ENCODE peak calls at places on chromosome X, in eight cellular contexts. One of them, this sample, is unnamed.

GRCh38 chrX:119187298-119187697 is 48.8 kb upstream of the PGRMC1 start:
- DNase-seq in left ventricle myocardium inferior: no peak
- DNase-seq in thoracic aorta: no peak
- DNase-seq in lower leg skin: no peak
- DNase-seq in thyroid gland: no peak
- DNase-seq in kidney: no peak
- DNase-seq in choroid plexus epithelial cell: no peak
- DNase-seq in CD4-positive, alpha-beta T cell: no peak
- DNase-seq in this sample: no peak

GRCh38 chrX:134603806-134604700 is 54.2 kb downstream of the PLAC1 start:
- DNase-seq in CD4-positive, alpha-beta T cell: no peak
- DNase-seq in thyroid gland: no peak
- DNase-seq in left ventricle myocardium inferior: no peak
- DNase-seq in thoracic aorta: no peak
- DNase-seq in choroid plexus epithelial cell: peak; percentile 83
- DNase-seq in lower leg skin: peak; percentile 23
- DNase-seq in kidney: no peak
- DNase-seq in this sample: no peak

GRCh38 chrX:2500681-2501151 is at the start of the genes DHRSX and ZBED1:
- DNase-seq in thoracic aorta: no peak
- DNase-seq in left ventricle myocardium inferior: peak; percentile 54
- DNase-seq in thyroid gland: peak; percentile 33
- DNase-seq in kidney: peak; percentile 84
- DNase-seq in choroid plexus epithelial cell: no peak
- DNase-seq in CD4-positive, alpha-beta T cell: peak; percentile 36
- DNase-seq in lower leg skin: no peak
- DNase-seq in this sample: no peak

GRCh38 chrX:45849261-45849660 is 648.6 kb upstream of the DIPK2B start:
- DNase-seq in thoracic aorta: no peak
- DNase-seq in kidney: no peak
- DNase-seq in thyroid gland: no peak
- DNase-seq in CD4-positive, alpha-beta T cell: no peak
- DNase-seq in choroid plexus epithelial cell: peak; percentile 88
- DNase-seq in lower leg skin: no peak
- DNase-seq in left ventricle myocardium inferior: no peak
- DNase-seq in this sample: no peak

GRCh38 chrX:30957753-30958152 is 68.7 kb upstream of the TAB3 start:
- DNase-seq in thoracic aorta: no peak
- DNase-seq in left ventricle myocardium inferior: no peak
- DNase-seq in lower leg skin: peak; percentile 14
- DNase-seq in choroid plexus epithelial cell: peak; percentile 60
- DNase-seq in kidney: no peak
- DNase-seq in thyroid gland: no peak
- DNase-seq in CD4-positive, alpha-beta T cell: no peak
- DNase-seq in this sample: no peak

GRCh38 chrX:71871367-71871766 is 39.3 kb upstream of the NHSL2 start:
- DNase-seq in CD4-positive, alpha-beta T cell: no peak
- DNase-seq in kidney: peak; percentile 71
- DNase-seq in left ventricle myocardium inferior: no peak
- DNase-seq in choroid plexus epithelial cell: peak; percentile 4
- DNase-seq in lower leg skin: no peak
- DNase-seq in thyroid gland: no peak
- DNase-seq in thoracic aorta: no peak
- DNase-seq in this sample: no peak

GRCh38 chrX:8272846-8273245 is 101.8 kb upstream of the VCX2 start:
- DNase-seq in lower leg skin: no peak
- DNase-seq in thyroid gland: no peak
- DNase-seq in choroid plexus epithelial cell: peak; percentile 20
- DNase-seq in kidney: no peak
- DNase-seq in CD4-positive, alpha-beta T cell: no peak
- DNase-seq in thoracic aorta: no peak
- DNase-seq in left ventricle myocardium inferior: no peak
- DNase-seq in this sample: no peak

GRCh38 chrX:110409925-110410324 is 51.3 kb downstream of the RTL9 start:
- DNase-seq in lower leg skin: no peak
- DNase-seq in choroid plexus epithelial cell: peak; percentile 41
- DNase-seq in kidney: no peak
- DNase-seq in thyroid gland: no peak
- DNase-seq in thoracic aorta: no peak
- DNase-seq in CD4-positive, alpha-beta T cell: no peak
- DNase-seq in left ventricle myocardium inferior: no peak
- DNase-seq in this sample: no peak

GRCh38 chrX:109600114-109600710 is 24.8 kb downstream of the KCNE5 start:
- DNase-seq in CD4-positive, alpha-beta T cell: no peak
- DNase-seq in lower leg skin: no peak
- DNase-seq in left ventricle myocardium inferior: peak; percentile 18
- DNase-seq in thoracic aorta: no peak
- DNase-seq in thyroid gland: peak; percentile 2
- DNase-seq in choroid plexus epithelial cell: peak; percentile 26
- DNase-seq in kidney: no peak
- DNase-seq in this sample: no peak

GRCh38 chrX:129779747-129780146 is at the start of gene SASH3:
- DNase-seq in kidney: peak; percentile 83
- DNase-seq in choroid plexus epithelial cell: no peak
- DNase-seq in left ventricle myocardium inferior: peak; percentile 39
- DNase-seq in lower leg skin: peak; percentile 24
- DNase-seq in thoracic aorta: no peak
- DNase-seq in thyroid gland: peak; percentile 5
- DNase-seq in CD4-positive, alpha-beta T cell: peak; percentile 65
- DNase-seq in this sample: peak; percentile 85

GRCh38 chrX:46571423-46572294 is 1.9 kb upstream of the CHST7 start:
- DNase-seq in choroid plexus epithelial cell: no peak
- DNase-seq in kidney: no peak
- DNase-seq in CD4-positive, alpha-beta T cell: no peak
- DNase-seq in lower leg skin: no peak
- DNase-seq in thyroid gland: no peak
- DNase-seq in thoracic aorta: no peak
- DNase-seq in left ventricle myocardium inferior: no peak
- DNase-seq in this sample: no peak

GRCh38 chrX:103688949-103689348 is 2.5 kb upstream of the MORF4L2 start:
- DNase-seq in choroid plexus epithelial cell: peak; percentile 58
- DNase-seq in CD4-positive, alpha-beta T cell: no peak
- DNase-seq in kidney: no peak
- DNase-seq in thoracic aorta: no peak
- DNase-seq in thyroid gland: no peak
- DNase-seq in lower leg skin: no peak
- DNase-seq in left ventricle myocardium inferior: no peak
- DNase-seq in this sample: no peak

GRCh38 chrX:79336869-79337815 is 30.0 kb downstream of the ITM2A start:
- DNase-seq in left ventricle myocardium inferior: no peak
- DNase-seq in lower leg skin: no peak
- DNase-seq in thoracic aorta: no peak
- DNase-seq in CD4-positive, alpha-beta T cell: no peak
- DNase-seq in choroid plexus epithelial cell: no peak
- DNase-seq in thyroid gland: peak; percentile 40
- DNase-seq in kidney: no peak
- DNase-seq in this sample: no peak

DNA sequence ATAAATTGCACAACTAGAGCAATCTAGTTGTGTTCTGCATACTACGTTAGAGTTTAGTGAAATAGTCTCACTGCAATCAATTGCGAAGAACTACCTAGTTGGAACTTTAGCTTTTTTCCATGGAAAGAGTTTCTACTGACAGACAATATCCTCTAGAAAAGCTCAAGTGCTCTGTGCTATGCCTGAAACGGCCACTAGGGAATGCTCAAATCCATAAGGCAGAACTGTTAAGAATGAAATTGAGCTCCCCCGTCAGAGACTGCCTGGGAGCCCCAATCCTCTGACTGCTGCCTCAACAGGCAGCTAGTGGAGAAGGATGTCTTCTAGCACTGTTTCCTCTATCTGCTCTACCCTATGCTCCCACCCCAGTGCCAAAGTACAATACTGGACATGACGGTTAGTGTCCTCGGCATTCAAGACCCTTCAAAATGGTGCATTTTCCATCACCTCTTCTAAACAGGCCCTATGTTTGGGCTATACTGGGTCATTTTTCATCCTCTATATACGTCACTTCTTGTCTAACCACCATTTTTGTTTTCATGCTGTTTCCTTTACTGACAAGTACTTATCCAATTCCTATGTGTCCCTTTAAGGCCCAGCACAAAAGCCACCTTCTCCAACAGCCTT is 35.3 kb downstream of the FRMD7 start:
- DNase-seq in thyroid gland: peak; percentile 45
- DNase-seq in thoracic aorta: peak; percentile 29
- DNase-seq in kidney: no peak
- DNase-seq in CD4-positive, alpha-beta T cell: peak; percentile 39
- DNase-seq in left ventricle myocardium inferior: peak; percentile 17
- DNase-seq in choroid plexus epithelial cell: peak; percentile 87
- DNase-seq in lower leg skin: peak; percentile 34
- DNase-seq in this sample: no peak
- TF ChIP-seq CTCF in thyroid gland: peak; percentile 45
- TF ChIP-seq CTCF in thoracic aorta: peak; percentile 76
- TF ChIP-seq CTCF in kidney: peak; percentile 77
- TF ChIP-seq CTCF in CD4-positive, alpha-beta T cell: peak; percentile 70
- TF ChIP-seq CTCF in left ventricle myocardium inferior: peak; percentile 83
- TF ChIP-seq CTCF in choroid plexus epithelial cell: peak; percentile 83
- TF ChIP-seq CTCF in lower leg skin: no peak
- TF ChIP-seq CTCF in this sample: peak; percentile 77

DNA sequence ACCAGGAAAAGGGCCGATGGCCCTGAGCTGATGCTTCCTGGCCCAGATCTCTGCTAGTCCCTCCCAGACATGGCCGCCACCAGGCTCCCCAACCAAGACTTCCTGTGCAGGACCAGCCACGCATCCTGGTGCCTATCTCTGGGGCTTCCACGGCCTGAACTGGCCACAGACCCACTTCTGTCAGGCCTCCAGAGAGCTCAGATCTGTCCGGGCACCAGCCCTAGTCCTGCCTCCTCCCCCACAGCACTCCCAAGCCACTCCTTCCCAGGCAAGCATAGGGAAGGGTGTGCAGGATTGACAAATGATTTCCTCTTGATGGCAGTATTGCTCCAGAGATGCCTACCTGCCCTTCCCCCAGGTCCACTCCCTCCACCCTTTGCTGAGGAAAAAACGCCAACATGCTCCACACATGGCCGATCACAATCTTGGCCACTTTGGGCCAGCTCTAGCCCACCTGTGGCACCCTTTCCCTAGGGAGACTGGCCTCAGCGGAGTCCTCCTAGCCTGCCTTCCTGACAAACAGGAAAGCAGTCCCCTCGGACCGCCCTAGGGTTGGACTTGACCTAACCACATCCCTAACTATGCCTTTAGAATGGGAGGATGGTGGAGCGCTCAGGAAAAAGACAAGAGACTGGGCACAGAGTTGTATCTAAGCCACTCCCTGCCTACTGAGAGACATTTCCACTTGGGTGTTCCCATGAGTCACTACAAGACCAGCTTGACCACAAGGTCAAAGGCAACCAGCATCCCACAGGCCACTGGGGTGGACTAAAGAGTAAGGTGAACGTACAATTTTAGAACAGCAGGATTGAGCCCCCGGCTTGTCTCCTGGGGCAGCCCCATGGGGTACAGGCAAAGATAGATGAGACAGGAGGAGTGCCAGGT is 277.5 kb upstream of the AGTR2 start:
- DNase-seq in lower leg skin: no peak
- DNase-seq in left ventricle myocardium inferior: no peak
- DNase-seq in choroid plexus epithelial cell: peak; percentile 21
- DNase-seq in CD4-positive, alpha-beta T cell: no peak
- DNase-seq in thoracic aorta: no peak
- DNase-seq in thyroid gland: peak; percentile 3
- DNase-seq in kidney: peak; percentile 88
- DNase-seq in this sample: no peak
- TF ChIP-seq CTCF in lower leg skin: no peak
- TF ChIP-seq CTCF in left ventricle myocardium inferior: no peak
- TF ChIP-seq CTCF in choroid plexus epithelial cell: no peak
- TF ChIP-seq CTCF in CD4-positive, alpha-beta T cell: no peak
- TF ChIP-seq CTCF in thoracic aorta: no peak
- TF ChIP-seq CTCF in thyroid gland: peak; percentile 86
- TF ChIP-seq CTCF in kidney: peak; percentile 50
- TF ChIP-seq CTCF in this sample: no peak

GRCh38 chrX:153400146-153401132 is 711 bp downstream of the PNMA6E start:
- DNase-seq in choroid plexus epithelial cell: peak; percentile 29
- DNase-seq in kidney: peak; percentile 78
- DNase-seq in CD4-positive, alpha-beta T cell: peak; percentile 36
- DNase-seq in thoracic aorta: no peak
- DNase-seq in thyroid gland: no peak
- DNase-seq in left ventricle myocardium inferior: no peak
- DNase-seq in lower leg skin: no peak
- DNase-seq in this sample: peak; percentile 57
- TF ChIP-seq CTCF in choroid plexus epithelial cell: peak; percentile 74
- TF ChIP-seq CTCF in kidney: peak; percentile 44
- TF ChIP-seq CTCF in CD4-positive, alpha-beta T cell: peak; percentile 39
- TF ChIP-seq CTCF in thoracic aorta: peak; percentile 26
- TF ChIP-seq CTCF in thyroid gland: peak; percentile 34
- TF ChIP-seq CTCF in left ventricle myocardium inferior: peak; percentile 63
- TF ChIP-seq CTCF in lower leg skin: no peak
- TF ChIP-seq CTCF in this sample: peak; percentile 85

GRCh38 chrX:7091923-7092322 is 55.6 kb upstream of the STS start:
- DNase-seq in lower leg skin: no peak
- DNase-seq in thyroid gland: no peak
- DNase-seq in left ventricle myocardium inferior: no peak
- DNase-seq in kidney: no peak
- DNase-seq in CD4-positive, alpha-beta T cell: no peak
- DNase-seq in thoracic aorta: no peak
- DNase-seq in choroid plexus epithelial cell: no peak
- DNase-seq in this sample: no peak

GRCh38 chrX:7086384-7086783 is 61.1 kb upstream of the STS start:
- DNase-seq in thyroid gland: no peak
- DNase-seq in thoracic aorta: no peak
- DNase-seq in CD4-positive, alpha-beta T cell: no peak
- DNase-seq in kidney: no peak
- DNase-seq in lower leg skin: no peak
- DNase-seq in choroid plexus epithelial cell: no peak
- DNase-seq in left ventricle myocardium inferior: no peak
- DNase-seq in this sample: no peak

GRCh38 chrX:7085879-7086278 is 61.6 kb upstream of the STS start:
- DNase-seq in lower leg skin: no peak
- DNase-seq in kidney: no peak
- DNase-seq in CD4-positive, alpha-beta T cell: no peak
- DNase-seq in thyroid gland: no peak
- DNase-seq in thoracic aorta: no peak
- DNase-seq in choroid plexus epithelial cell: no peak
- DNase-seq in left ventricle myocardium inferior: no peak
- DNase-seq in this sample: no peak

GRCh38 chrX:7090506-7091095 is 56.9 kb upstream of the STS start:
- DNase-seq in thyroid gland: no peak
- DNase-seq in CD4-positive, alpha-beta T cell: no peak
- DNase-seq in left ventricle myocardium inferior: no peak
- DNase-seq in thoracic aorta: no peak
- DNase-seq in lower leg skin: no peak
- DNase-seq in kidney: no peak
- DNase-seq in choroid plexus epithelial cell: no peak
- DNase-seq in this sample: no peak

DNA sequence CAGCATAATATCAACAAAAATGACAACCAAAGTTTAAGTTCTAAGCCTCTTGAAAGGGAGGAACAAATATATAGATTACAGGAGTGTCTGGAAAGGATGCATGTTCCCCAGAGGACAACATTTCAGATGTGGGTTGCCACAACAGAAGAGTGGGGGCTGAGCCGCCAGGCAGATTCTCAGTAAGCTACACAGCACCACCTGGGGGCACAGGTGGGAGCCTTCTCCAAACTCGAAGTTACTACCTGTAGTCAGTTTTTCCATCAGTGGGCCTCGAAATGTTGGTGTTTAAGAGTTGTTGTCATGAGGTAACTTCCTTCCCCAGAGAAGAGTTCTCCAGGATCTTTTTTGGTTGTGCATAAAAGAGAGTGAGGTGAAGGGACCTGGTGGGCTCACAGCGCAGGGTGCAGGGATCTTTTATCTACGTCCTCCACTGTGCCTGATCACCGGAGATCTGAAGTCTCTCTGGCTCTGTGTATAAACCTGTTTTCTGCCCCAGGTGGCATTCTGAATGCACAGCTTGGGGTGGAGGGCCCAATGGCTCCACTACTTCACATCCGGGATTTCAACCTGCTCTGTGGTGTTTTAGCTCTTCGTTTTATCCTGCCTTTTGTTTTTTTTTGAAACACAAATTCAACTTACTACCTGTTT is 58.4 kb upstream of the STS start:
- DNase-seq in thyroid gland: no peak
- DNase-seq in choroid plexus epithelial cell: no peak
- DNase-seq in CD4-positive, alpha-beta T cell: peak; percentile 32
- DNase-seq in left ventricle myocardium inferior: no peak
- DNase-seq in kidney: no peak
- DNase-seq in lower leg skin: no peak
- DNase-seq in thoracic aorta: no peak
- DNase-seq in this sample: no peak
- TF ChIP-seq CTCF in thyroid gland: no peak
- TF ChIP-seq CTCF in choroid plexus epithelial cell: peak; percentile 9
- TF ChIP-seq CTCF in CD4-positive, alpha-beta T cell: peak; percentile 59
- TF ChIP-seq CTCF in left ventricle myocardium inferior: no peak
- TF ChIP-seq CTCF in kidney: no peak
- TF ChIP-seq CTCF in lower leg skin: no peak
- TF ChIP-seq CTCF in thoracic aorta: no peak
- TF ChIP-seq CTCF in this sample: no peak

This sample was measured in CD14-positive monocyte.